ENCODE peak calls at places on chromosomes 5 and 9, in four cellular contexts. M, K, U and C are unnamed samples.

GRCh38 chr9:85142461-85143401 is 473.2 kb downstream of the NTRK2 start:
- DNase-seq in M (no peak), K (peak), U (peak), C (no peak)

GRCh38 chr9:132410642-132411041 is 631 bp downstream of the CFAP77 start:
- DNase-seq in M (no peak), K (no peak), U (no peak), C (peak)

GRCh38 chr5:137137013-137137632 is 362.0 kb downstream of the SPOCK1 start:
- DNase-seq in M (no peak), K (no peak), U (no peak), C (no peak)

GRCh38 chr5:78747703-78748359 is 99.3 kb upstream of the LHFPL2 start:
- DNase-seq in M (no peak), K (no peak), U (no peak), C (no peak)

GRCh38 chr5:10612251-10612650 is 48.4 kb downstream of the ANKRD33B start:
- DNase-seq in M (no peak), K (no peak), U (no peak), C (no peak)

GRCh38 chr5:28877050-28877449 is 1838.7 kb upstream of the CDH9 start:
- DNase-seq in M (no peak), K (no peak), U (no peak), C (no peak)

GRCh38 chr5:38853753-38854470 is 8.1 kb downstream of the OSMR start:
- DNase-seq in M (no peak), K (no peak), U (no peak), C (no peak)

GRCh38 chr9:135752281-135753204 is 50.6 kb downstream of the KCNT1 start:
- DNase-seq in M (no peak), K (no peak), U (no peak), C (no peak)

GRCh38 chr5:125129151-125129806 is 382.8 kb upstream of the ZNF608 start:
- DNase-seq in M (no peak), K (no peak), U (no peak), C (no peak)

GRCh38 chr5:152393420-152393819 is 11.7 kb downstream of the NMUR2 start:
- DNase-seq in M (no peak), K (no peak), U (no peak), C (no peak)

GRCh38 chr9:98875536-98875935 is 68.1 kb downstream of the GALNT12 start:
- DNase-seq in M (no peak), K (no peak), U (no peak), C (no peak)

GRCh38 chr5:151570058-151570457 is 21.1 kb downstream of the FAT2 start:
- DNase-seq in M (no peak), K (no peak), U (peak), C (no peak)

GRCh38 chr9:133207540-133208170 is 1.4 kb downstream of the OBP2B start:
- DNase-seq in M (no peak), K (no peak), U (no peak), C (no peak)

GRCh38 chr5:124736111-124736813 is 10.2 kb downstream of the ZNF608 start:
- DNase-seq in M (no peak), K (no peak), U (no peak), C (no peak)

GRCh38 chr9:70563437-70564204 is 149.2 kb upstream of the KLF9 start:
- DNase-seq in M (no peak), K (no peak), U (peak), C (no peak)

GRCh38 chr9:110443146-110443877 is 105.6 kb upstream of the TXNDC8 start:
- DNase-seq in M (no peak), K (no peak), U (no peak), C (no peak)

GRCh38 chr9:101814064-101814463 is 75.6 kb upstream of the GRIN3A start:
- DNase-seq in M (no peak), K (no peak), U (no peak), C (no peak)

GRCh38 chr9:124437086-124437485 is 13.2 kb upstream of the ADGRD2 start:
- DNase-seq in M (no peak), K (no peak), U (no peak), C (no peak)
- TF ChIP-seq CTCF in M (no peak), K (no peak), U (no peak), C (no peak)

GRCh38 chr5:139684881-139685749 is 37.0 kb downstream of the CXXC5 start:
- DNase-seq in M (peak), K (peak), U (no peak), C (no peak)
- TF ChIP-seq CTCF in M (no peak), K (peak), U (no peak), C (no peak)

GRCh38 chr9:121744687-121745395 is 93.4 kb downstream of the DAB2IP start:
- DNase-seq in M (no peak), K (no peak), U (no peak), C (no peak)

GRCh38 chr9:121742923-121743322 is 91.5 kb downstream of the DAB2IP start:
- DNase-seq in M (no peak), K (no peak), U (no peak), C (no peak)

GRCh38 chr9:121743441-121744001 is 92.1 kb downstream of the DAB2IP start:
- DNase-seq in M (peak), K (peak), U (peak), C (no peak)

GRCh38 chr9:121745396-121745695 is 93.9 kb downstream of the DAB2IP start:
- DNase-seq in M (no peak), K (no peak), U (no peak), C (no peak)

GRCh38 chr9:121744002-121744686 is 92.7 kb downstream of the DAB2IP start:
- DNase-seq in M (peak), K (peak), U (peak), C (no peak)
- TF ChIP-seq CTCF in M (peak), K (peak), U (peak), C (no peak)

GRCh38 chr9:17120203-17120602 is 14.6 kb upstream of the CNTLN start:
- DNase-seq in M (no peak), K (no peak), U (no peak), C (no peak)

GRCh38 chr9:17121264-17121663 is 13.6 kb upstream of the CNTLN start:
- DNase-seq in M (no peak), K (no peak), U (no peak), C (no peak)

GRCh38 chr9:17117372-17117771 is 17.5 kb upstream of the CNTLN start:
- DNase-seq in M (no peak), K (no peak), U (no peak), C (no peak)

DNA sequence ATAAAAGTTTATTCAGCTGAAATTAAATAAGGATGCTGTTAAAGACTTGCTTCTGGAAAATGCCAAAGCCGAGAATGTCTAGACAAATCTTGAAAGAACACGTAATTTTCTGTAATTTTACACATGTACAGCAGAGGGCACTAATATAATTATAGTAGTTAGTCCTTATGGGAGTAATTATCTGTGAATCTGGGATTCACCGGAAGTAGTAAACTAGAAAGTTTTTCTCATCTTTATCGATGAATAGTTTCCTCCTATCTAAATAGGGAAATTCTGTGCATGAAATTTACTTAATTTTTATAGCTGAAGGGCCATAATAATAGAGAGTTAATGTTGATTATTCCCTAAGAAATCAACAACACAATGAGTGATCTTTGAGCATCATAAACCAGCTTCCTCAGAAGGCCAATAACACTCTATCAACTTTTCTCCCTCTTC is 18.4 kb upstream of the CNTLN start:
- DNase-seq in M (no peak), K (no peak), U (no peak), C (no peak)
- TF ChIP-seq CTCF in M (peak), K (peak), U (peak), C (peak)

GRCh38 chr5:8851101-8851500 is 694.8 kb downstream of the SEMA5A start:
- DNase-seq in M (no peak), K (no peak), U (no peak), C (no peak)
- TF ChIP-seq CTCF in M (no peak), K (no peak), U (no peak), C (no peak)

GRCh38 chr9:97698865-97699264 is 1.7 kb upstream of the XPA start:
- DNase-seq in M (no peak), K (peak), U (no peak), C (no peak)
- TF ChIP-seq CTCF in M (no peak), K (no peak), U (no peak), C (no peak)

GRCh38 chr9:130940023-130940549 is 1.0 kb upstream of the FIBCD1 start:
- DNase-seq in M (no peak), K (no peak), U (no peak), C (no peak)
- TF ChIP-seq CTCF in M (no peak), K (no peak), U (no peak), C (no peak)

DNA sequence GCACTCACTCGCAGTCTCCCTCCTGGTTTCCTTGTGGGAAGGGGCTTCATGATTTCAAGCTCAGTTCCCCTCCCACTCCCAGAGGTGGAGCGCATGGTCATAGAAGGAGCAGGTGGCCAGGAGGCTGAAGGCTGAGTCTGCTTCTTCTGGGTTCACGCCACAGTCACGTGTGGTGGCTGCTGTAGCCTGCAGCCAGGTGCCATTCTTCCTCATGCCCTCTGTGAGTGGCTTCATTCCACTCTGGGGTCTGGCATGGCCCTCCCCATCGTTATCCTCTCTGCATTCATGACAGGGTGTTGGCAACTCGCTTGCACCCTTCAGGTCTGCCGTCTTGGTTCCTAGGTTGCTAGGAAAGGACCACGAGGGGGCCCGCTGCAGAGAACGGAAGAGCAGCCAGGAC is 3.5 kb downstream of the MRPL41 start:
- DNase-seq in M (no peak), K (no peak), U (no peak), C (no peak)
- TF ChIP-seq CTCF in M (no peak), K (no peak), U (no peak), C (no peak)

GRCh38 chr5:116527587-116527986 is 47.0 kb downstream of the SEMA6A start:
- DNase-seq in M (no peak), K (no peak), U (no peak), C (no peak)

GRCh38 chr5:116530276-116530675 is 44.3 kb downstream of the SEMA6A start:
- DNase-seq in M (no peak), K (no peak), U (no peak), C (no peak)

GRCh38 chr5:116529615-116530014 is 45.0 kb downstream of the SEMA6A start:
- DNase-seq in M (no peak), K (no peak), U (peak), C (no peak)

GRCh38 chr5:116531117-116531516 is 43.5 kb downstream of the SEMA6A start:
- DNase-seq in M (no peak), K (no peak), U (no peak), C (no peak)

GRCh38 chr5:116528519-116529234 is 45.9 kb downstream of the SEMA6A start:
- DNase-seq in M (no peak), K (no peak), U (no peak), C (no peak)
- TF ChIP-seq CTCF in M (no peak), K (no peak), U (no peak), C (no peak)

GRCh38 chr5:138595396-138595795 is 20.2 kb upstream of the HSPA9 start:
- DNase-seq in M (no peak), K (no peak), U (no peak), C (no peak)
- TF ChIP-seq CTCF in M (no peak), K (no peak), U (no peak), C (no peak)